ENCODE peak calls at places on chromosomes 5 and 9, in nine cellular contexts. F is neural progenitor cell, E is PC-3, I is MM.1S, B is OCI-LY7, P is HCT116, U is SK-N-SH, A is GM23338, R is hepatocyte. K is an unnamed sample.

GRCh38 chr9:107249131-107249533 is 33.9 kb upstream of the RAD23B start:
- DNase-seq in F (peak; percentile 7), E (peak; percentile 69), I (no peak), B (no peak), P (no peak), U (no peak), A (peak; percentile 61), R (no peak), K (peak; percentile 37)

GRCh38 chr9:136940526-136941230 is 3.9 kb downstream of the FBXW5 start:
- DNase-seq in F (no peak), E (no peak), I (no peak), B (no peak), P (no peak), U (no peak), A (no peak), R (no peak), K (no peak)

GRCh38 chr9:18331808-18332209 is 142.1 kb upstream of the ADAMTSL1 start:
- DNase-seq in F (no peak), E (no peak), I (no peak), B (no peak), P (no peak), U (peak; percentile 10), A (no peak), R (no peak), K (no peak)

GRCh38 chr9:94085062-94085639 is 887 bp downstream of the PTPDC1 start:
- DNase-seq in F (no peak), E (peak; percentile 20), I (no peak), B (no peak), P (peak; percentile 82), U (no peak), A (peak; percentile 62), R (no peak), K (peak; percentile 73)

GRCh38 chr5:176596689-176597416 is 13.1 kb downstream of the GPRIN1 start:
- DNase-seq in F (peak; percentile 79), E (no peak), I (no peak), B (peak; percentile 13), P (no peak), U (no peak), A (peak; percentile 83), R (peak; percentile 79), K (peak; percentile 51)

GRCh38 chr9:78573205-78573604 is 276.3 kb downstream of the PSAT1 start:
- DNase-seq in F (peak; percentile 45), E (no peak), I (no peak), B (no peak), P (no peak), U (no peak), A (no peak), R (no peak), K (no peak)

GRCh38 chr5:180601591-180602480 is 10.5 kb upstream of the SCGB3A1 start:
- DNase-seq in F (no peak), E (no peak), I (no peak), B (no peak), P (no peak), U (peak; percentile 40), A (no peak), R (no peak), K (no peak)

GRCh38 chr5:173282916-173283315 is 45.3 kb downstream of the STC2 start:
- DNase-seq in F (no peak), E (no peak), I (no peak), B (no peak), P (no peak), U (no peak), A (no peak), R (no peak), K (no peak)

GRCh38 chr5:140966293-140967225 is at the start of gene PCDHAC2:
- DNase-seq in F (peak; percentile 82), E (peak; percentile 60), I (no peak), B (no peak), P (peak; percentile 48), U (peak; percentile 83), A (peak; percentile 94), R (peak; percentile 82), K (peak; percentile 26)

GRCh38 chr5:180343110-180343845 is 9.9 kb downstream of the GFPT2 start:
- DNase-seq in F (peak; percentile 33), E (no peak), I (no peak), B (no peak), P (no peak), U (no peak), A (peak; percentile 88), R (no peak), K (peak; percentile 90)

GRCh38 chr5:26669031-26669430 is 369.4 kb downstream of the CDH9 start:
- DNase-seq in F (no peak), E (no peak), I (no peak), B (no peak), P (no peak), U (no peak), A (no peak), R (no peak), K (no peak)

GRCh38 chr9:81787747-81788632 is 98.6 kb upstream of the TLE1 start:
- DNase-seq in F (no peak), E (peak; percentile 91), I (no peak), B (no peak), P (no peak), U (no peak), A (no peak), R (peak; percentile 78), K (peak; percentile 94)

GRCh38 chr5:20157089-20157488 is 169.1 kb upstream of the CDH18 start:
- DNase-seq in F (no peak), E (no peak), I (no peak), B (no peak), P (no peak), U (no peak), A (no peak), R (no peak), K (no peak)

DNA sequence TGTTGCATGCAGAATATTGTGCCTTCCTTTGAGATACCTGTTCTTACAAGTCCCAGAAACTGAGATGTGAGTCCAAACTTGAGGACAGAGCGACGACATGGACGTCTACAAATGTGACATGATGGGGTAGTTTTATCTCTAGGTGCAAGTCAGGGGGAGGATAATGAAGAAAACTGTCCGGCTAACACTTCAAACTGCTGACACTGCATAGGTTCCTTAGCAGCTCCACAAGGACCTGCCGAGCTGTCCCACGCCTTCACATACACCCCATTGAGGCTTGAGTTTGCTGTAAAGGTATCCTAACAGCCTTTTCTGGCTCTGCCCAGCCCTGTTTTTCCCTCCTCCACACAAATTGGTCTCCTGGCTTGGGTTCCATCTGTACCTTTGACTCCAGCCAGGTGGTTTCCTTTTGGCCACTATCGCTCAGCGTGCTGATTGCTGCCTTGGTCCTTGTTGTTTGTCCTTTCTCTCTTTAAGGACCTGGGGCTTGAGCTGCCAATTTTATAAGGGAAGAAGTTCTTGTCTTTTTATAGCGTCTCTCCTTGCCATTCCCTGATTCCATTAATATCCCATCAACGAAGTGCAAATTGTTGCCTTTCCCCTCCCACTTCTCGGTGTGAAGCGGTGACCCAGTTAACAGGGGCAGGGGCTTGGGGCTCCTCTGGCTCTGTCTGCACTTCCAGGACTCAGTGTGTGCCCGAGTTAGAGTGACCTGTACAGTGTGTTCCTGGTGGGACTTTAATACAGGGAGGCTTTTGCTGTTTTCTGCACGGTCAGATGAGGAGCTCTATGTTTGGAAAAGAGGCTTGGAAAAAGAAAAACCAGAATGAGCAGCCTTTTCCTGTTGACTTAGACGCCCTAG is 100.3 kb downstream of the PCSK1 start:
- DNase-seq in F (no peak), E (no peak), I (no peak), B (no peak), P (no peak), U (no peak), A (no peak), R (no peak), K (no peak)
- TF ChIP-seq EZH2phosphoT487 in F (no peak), E (no peak), I (no peak), B (no peak), P (no peak), U (no peak), A (no peak), R (no peak), K (no peak)

GRCh38 chr9:117075636-117076035 is 339.2 kb downstream of the ASTN2 start:
- DNase-seq in F (no peak), E (no peak), I (no peak), B (no peak), P (no peak), U (no peak), A (no peak), R (no peak), K (no peak)

GRCh38 chr9:117073071-117073470 is 341.8 kb downstream of the ASTN2 start:
- DNase-seq in F (no peak), E (no peak), I (no peak), B (no peak), P (no peak), U (peak; percentile 19), A (peak; percentile 23), R (no peak), K (no peak)

GRCh38 chr9:117074782-117075510 is 339.9 kb downstream of the ASTN2 start:
- DNase-seq in F (peak; percentile 50), E (no peak), I (no peak), B (no peak), P (no peak), U (peak; percentile 72), A (no peak), R (no peak), K (no peak)

GRCh38 chr9:117074337-117074662 is 340.6 kb downstream of the ASTN2 start:
- DNase-seq in F (no peak), E (no peak), I (no peak), B (no peak), P (no peak), U (peak; percentile 6), A (no peak), R (no peak), K (no peak)

DNA sequence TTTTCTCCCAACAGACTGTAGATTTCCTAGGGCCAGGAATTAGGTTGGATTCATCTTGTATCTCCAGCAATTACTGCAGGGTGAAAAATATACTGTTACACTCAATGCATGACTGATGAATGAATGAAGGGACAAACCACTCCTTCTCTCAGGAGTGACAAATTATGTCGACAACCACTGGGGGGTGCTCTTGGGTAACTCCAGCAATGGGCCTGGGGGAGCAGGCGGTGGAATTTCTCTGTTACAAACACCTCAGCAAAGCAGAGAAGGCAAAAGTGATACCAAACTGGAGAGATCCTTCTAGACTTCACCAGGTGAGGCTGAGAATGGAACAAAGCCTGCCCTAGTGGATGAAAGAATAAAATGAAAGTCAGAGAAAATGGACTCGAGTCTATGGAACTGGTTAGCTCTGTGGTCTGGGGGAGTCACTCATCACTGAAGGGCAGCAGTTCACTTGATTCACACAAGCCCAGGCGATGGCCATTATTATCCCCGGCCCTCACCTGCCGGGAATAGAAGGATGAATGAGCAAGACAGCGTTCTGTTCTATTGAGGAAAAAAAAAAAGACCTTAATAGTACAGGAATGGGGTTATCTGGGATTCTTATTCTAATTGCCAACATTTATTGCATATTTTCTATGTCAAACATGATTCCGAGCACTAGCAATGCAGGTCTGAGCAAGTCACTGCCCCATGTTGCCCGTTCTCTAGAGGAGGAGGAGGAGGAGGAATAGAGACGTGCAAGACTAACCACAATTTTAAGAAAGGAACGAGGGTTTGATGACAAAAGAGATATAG is 341.1 kb downstream of the ASTN2 start:
- DNase-seq in F (peak; percentile 75), E (peak; percentile 23), I (peak; percentile 59), B (peak; percentile 1), P (no peak), U (peak; percentile 78), A (peak; percentile 87), R (peak; percentile 57), K (peak; percentile 29)
- TF ChIP-seq EZH2phosphoT487 in F (no peak), E (no peak), I (no peak), B (no peak), P (no peak), U (no peak), A (no peak), R (no peak), K (no peak)

GRCh38 chr5:110323357-110323756 is 403.1 kb downstream of the TMEM232 start:
- DNase-seq in F (no peak), E (peak; percentile 16), I (no peak), B (no peak), P (no peak), U (no peak), A (no peak), R (no peak), K (no peak)
- TF ChIP-seq EZH2phosphoT487 in F (no peak), E (no peak), I (no peak), B (no peak), P (no peak), U (no peak), A (no peak), R (no peak), K (no peak)

GRCh38 chr5:28603869-28604268 is 1565.5 kb upstream of the CDH9 start:
- DNase-seq in F (no peak), E (peak; percentile 30), I (no peak), B (no peak), P (no peak), U (no peak), A (no peak), R (no peak), K (no peak)
- TF ChIP-seq EZH2phosphoT487 in F (no peak), E (no peak), I (no peak), B (no peak), P (no peak), U (no peak), A (no peak), R (no peak), K (no peak)